ENCODE peak calls at places on chromosome 6, in eight cellular contexts. M is mesendoderm; G is glutamatergic neuron; Q is stimulated activated CD8-positive, alpha-beta memory T cell treated with anti-CD3 and anti-CD28 coated beads, Interleukin-15, amount 100 ng/mL, for 1 hour; L is activated naive CD4-positive, alpha-beta T cell treated with anti-CD3 and anti-CD28 coated beads for 36 hours; R is activated naive CD8-positive, alpha-beta T cell treated with anti-CD3 and anti-CD28 coated beads, Interleukin-2, amount 50 U/mL, for 24 hours; F is LHCN-M2; V is activated CD4-positive, CD25-positive, alpha-beta regulatory T cell. A is an unnamed sample.

GRCh38 chr6:40075051-40075445 is 140.8 kb upstream of the MOCS1 start:
- DNase-seq in M (no peak), G (no peak), Q (no peak), L (no peak), R (no peak), F (no peak), V (no peak), A (no peak)

GRCh38 chr6:33651947-33652346 is 30.8 kb downstream of the ITPR3 start:
- DNase-seq in M (no peak), G (no peak), Q (no peak), L (no peak), R (no peak), F (no peak), V (no peak), A (no peak)

GRCh38 chr6:168353041-168353440 is 33.5 kb upstream of the DACT2 start:
- DNase-seq in M (no peak), G (no peak), Q (no peak), L (no peak), R (no peak), F (no peak), V (no peak), A (no peak)

GRCh38 chr6:33034554-33034953 is 25.2 kb upstream of the HLA-DOA start:
- DNase-seq in M (no peak), G (no peak), Q (no peak), L (no peak), R (no peak), F (no peak), V (no peak), A (no peak)

GRCh38 chr6:17966451-17966850 is 21.0 kb downstream of the KIF13A start:
- DNase-seq in M (no peak), G (no peak), Q (no peak), L (no peak), R (no peak), F (peak), V (no peak), A (no peak)

GRCh38 chr6:163123098-163123497 is 291.4 kb upstream of the QKI start:
- DNase-seq in M (peak), G (no peak), Q (no peak), L (no peak), R (no peak), F (no peak), V (no peak), A (no peak)

GRCh38 chr6:21507811-21508210 is 85.7 kb upstream of the SOX4 start:
- DNase-seq in M (no peak), G (no peak), Q (no peak), L (no peak), R (no peak), F (no peak), V (no peak), A (no peak)

GRCh38 chr6:166616261-166617226 is 10.5 kb downstream of the RPS6KA2 start:
- DNase-seq in M (no peak), G (no peak), Q (no peak), L (no peak), R (no peak), F (no peak), V (no peak), A (no peak)

GRCh38 chr6:121309768-121310473 is 24.4 kb downstream of the TBC1D32 start:
- DNase-seq in M (no peak), G (no peak), Q (no peak), L (no peak), R (no peak), F (peak), V (no peak), A (no peak)

GRCh38 chr6:44169154-44169553 is 10.5 kb downstream of the CAPN11 start:
- DNase-seq in M (no peak), G (no peak), Q (no peak), L (no peak), R (no peak), F (no peak), V (no peak), A (no peak)

GRCh38 chr6:3805448-3806123 is 43.6 kb upstream of the FAM50B start:
- DNase-seq in M (no peak), G (no peak), Q (no peak), L (no peak), R (no peak), F (no peak), V (no peak), A (no peak)

GRCh38 chr6:108850669-108851467 is 2.6 kb downstream of the ARMC2 start:
- DNase-seq in M (no peak), G (no peak), Q (no peak), L (no peak), R (no peak), F (no peak), V (no peak), A (no peak)

GRCh38 chr6:150857062-150857905 is 8.2 kb upstream of the MTHFD1L start:
- DNase-seq in M (peak), G (no peak), Q (no peak), L (peak), R (no peak), F (peak), V (no peak), A (no peak)

GRCh38 chr6:36075656-36076055 is 48.0 kb downstream of the MAPK14 start:
- DNase-seq in M (peak), G (no peak), Q (no peak), L (no peak), R (no peak), F (no peak), V (no peak), A (no peak)

GRCh38 chr6:30886897-30887255 is 2.6 kb downstream of the DDR1 start:
- DNase-seq in M (no peak), G (no peak), Q (no peak), L (no peak), R (no peak), F (no peak), V (no peak), A (no peak)

GRCh38 chr6:170086639-170087420 is 204.0 kb downstream of the DLL1 start:
- DNase-seq in M (no peak), G (no peak), Q (no peak), L (no peak), R (no peak), F (no peak), V (peak), A (no peak)

GRCh38 chr6:16436550-16436949 is 198.2 kb downstream of the GMPR start:
- DNase-seq in M (no peak), G (no peak), Q (no peak), L (peak), R (peak), F (no peak), V (peak), A (no peak)

GRCh38 chr6:163355471-163355991 is 59.0 kb upstream of the QKI start:
- DNase-seq in M (no peak), G (no peak), Q (no peak), L (no peak), R (no peak), F (peak), V (no peak), A (no peak)

GRCh38 chr6:118281291-118281690 is 266.8 kb upstream of the PLN start:
- DNase-seq in M (peak), G (no peak), Q (no peak), L (no peak), R (no peak), F (no peak), V (no peak), A (no peak)

GRCh38 chr6:114108119-114109002 is 137.4 kb upstream of the HDAC2 start:
- DNase-seq in M (peak), G (peak), Q (no peak), L (peak), R (peak), F (peak), V (no peak), A (no peak)

GRCh38 chr6:5712349-5713215 is 294.1 kb downstream of the NRN1 start:
- DNase-seq in M (no peak), G (no peak), Q (no peak), L (no peak), R (no peak), F (no peak), V (no peak), A (no peak)

GRCh38 chr6:167668019-167668753 is 158.5 kb upstream of the AFDN start:
- DNase-seq in M (no peak), G (peak), Q (no peak), L (no peak), R (no peak), F (no peak), V (no peak), A (no peak)

GRCh38 chr6:36616888-36617521 is 22.8 kb downstream of the SRSF3 start:
- DNase-seq in M (no peak), G (no peak), Q (no peak), L (no peak), R (no peak), F (peak), V (no peak), A (no peak)

GRCh38 chr6:156438519-156438918 is 338.7 kb upstream of the ARID1B start:
- DNase-seq in M (no peak), G (no peak), Q (no peak), L (no peak), R (no peak), F (no peak), V (no peak), A (no peak)

GRCh38 chr6:55913213-55914195 is 38.1 kb upstream of the BMP5 start:
- DNase-seq in M (peak), G (no peak), Q (no peak), L (no peak), R (no peak), F (no peak), V (no peak), A (no peak)

GRCh38 chr6:118353564-118353963 is 194.5 kb upstream of the PLN start:
- DNase-seq in M (no peak), G (no peak), Q (no peak), L (no peak), R (no peak), F (no peak), V (no peak), A (no peak)

GRCh38 chr6:30013296-30013922 is 47.7 kb upstream of the POLR1H start:
- DNase-seq in M (peak), G (no peak), Q (peak), L (peak), R (no peak), F (peak), V (no peak), A (no peak)

GRCh38 chr6:7267521-7268091 is 45.4 kb downstream of the SSR1 start:
- DNase-seq in M (no peak), G (no peak), Q (no peak), L (peak), R (no peak), F (peak), V (no peak), A (no peak)

GRCh38 chr6:143513410-143513809 is 1.9 kb upstream of the FUCA2 start:
- DNase-seq in M (peak), G (no peak), Q (peak), L (peak), R (peak), F (no peak), V (no peak), A (no peak)

GRCh38 chr6:151679081-151679480 is 128.4 kb upstream of the ESR1 start:
- DNase-seq in M (no peak), G (no peak), Q (no peak), L (peak), R (peak), F (peak), V (no peak), A (no peak)

GRCh38 chr6:50819906-50820589 is 1.4 kb downstream of the TFAP2B start:
- DNase-seq in M (no peak), G (no peak), Q (no peak), L (no peak), R (no peak), F (no peak), V (no peak), A (no peak)

GRCh38 chr6:159098636-159099106 is 53.9 kb upstream of the TAGAP start:
- DNase-seq in M (no peak), G (no peak), Q (peak), L (peak), R (peak), F (no peak), V (peak), A (no peak)

GRCh38 chr6:56399672-56400263 is 152.4 kb upstream of the COL21A1 start:
- DNase-seq in M (peak), G (no peak), Q (no peak), L (no peak), R (no peak), F (no peak), V (no peak), A (no peak)

GRCh38 chr6:159683722-159684304 is 9.2 kb downstream of the SOD2 start:
- DNase-seq in M (no peak), G (no peak), Q (no peak), L (no peak), R (no peak), F (no peak), V (no peak), A (no peak)

GRCh38 chr6:36544228-36544627 is 3.1 kb downstream of the STK38 start:
- DNase-seq in M (no peak), G (no peak), Q (peak), L (peak), R (no peak), F (peak), V (peak), A (peak)

GRCh38 chr6:105319331-105319730 is 83.6 kb downstream of the PREP start:
- DNase-seq in M (no peak), G (no peak), Q (no peak), L (no peak), R (no peak), F (peak), V (no peak), A (no peak)

GRCh38 chr6:96899019-96899418 is 1.3 kb upstream of the NDUFAF4 start:
- DNase-seq in M (peak), G (no peak), Q (no peak), L (peak), R (no peak), F (peak), V (no peak), A (peak)